ENCODE peak calls at places on chromosomes 11 and 22, in six cellular contexts. O is fibroblast of lung, P is PC-9, E is mammary epithelial cell, Z is GM23338, Q is astrocyte. D is an unnamed sample.

GRCh38 chr11:74870485-74870884 is 78.4 kb downstream of the XRRA1 start:
- DNase-seq in O (peak; percentile 73), P (no peak), E (peak; percentile 57), Z (peak; percentile 78), Q (peak; percentile 16), D (no peak)

GRCh38 chr11:66026017-66026529 is at the start of gene CATSPER1:
- DNase-seq in O (no peak), P (no peak), E (no peak), Z (no peak), Q (no peak), D (no peak)

GRCh38 chr11:14075118-14075601 is 112.6 kb downstream of the SPON1 start:
- DNase-seq in O (no peak), P (no peak), E (peak; percentile 89), Z (peak; percentile 42), Q (peak; percentile 42), D (no peak)

GRCh38 chr11:56909563-56909962 is 79.2 kb upstream of the OR5AK2 start:
- DNase-seq in O (no peak), P (no peak), E (no peak), Z (no peak), Q (no peak), D (no peak)

GRCh38 chr11:108870373-108871020 is 205.6 kb downstream of the DDX10 start:
- DNase-seq in O (peak; percentile 60), P (no peak), E (peak; percentile 46), Z (no peak), Q (peak; percentile 90), D (no peak)

GRCh38 chr11:22566293-22566692 is 59.3 kb downstream of the FANCF start:
- DNase-seq in O (no peak), P (no peak), E (no peak), Z (peak; percentile 55), Q (no peak), D (no peak)

GRCh38 chr11:122491486-122491885 is 164.0 kb upstream of the UBASH3B start:
- DNase-seq in O (peak; percentile 61), P (no peak), E (peak; percentile 84), Z (no peak), Q (peak; percentile 47), D (peak; percentile 34)

GRCh38 chr11:35256296-35256695 is 117.3 kb downstream of the CD44 start:
- DNase-seq in O (no peak), P (no peak), E (no peak), Z (no peak), Q (no peak), D (no peak)

GRCh38 chr11:36996795-36997194 is 398.8 kb upstream of the RAG2 start:
- DNase-seq in O (no peak), P (no peak), E (no peak), Z (no peak), Q (no peak), D (no peak)

GRCh38 chr11:44566952-44567875 is 1.8 kb downstream of the CD82 start:
- DNase-seq in O (no peak), P (no peak), E (no peak), Z (no peak), Q (no peak), D (no peak)

GRCh38 chr11:7196396-7197146 is 55.1 kb upstream of the SYT9 start:
- DNase-seq in O (no peak), P (no peak), E (no peak), Z (no peak), Q (no peak), D (no peak)

GRCh38 chr11:10990160-10990559 is 132.3 kb upstream of the ZBED5 start:
- DNase-seq in O (no peak), P (no peak), E (no peak), Z (no peak), Q (no peak), D (no peak)

GRCh38 chr22:35805466-35805865 is 87.8 kb downstream of the APOL5 start:
- DNase-seq in O (peak; percentile 11), P (no peak), E (no peak), Z (no peak), Q (no peak), D (no peak)

GRCh38 chr11:111353776-111354600 is 25.1 kb downstream of the POU2AF1 start:
- DNase-seq in O (no peak), P (no peak), E (no peak), Z (no peak), Q (no peak), D (no peak)

GRCh38 chr11:89521294-89521693 is 30.1 kb upstream of the NOX4 start:
- DNase-seq in O (no peak), P (no peak), E (no peak), Z (no peak), Q (peak; percentile 42), D (no peak)

GRCh38 chr11:16605971-16606783 is 132.3 kb upstream of the C11orf58 start:
- DNase-seq in O (peak; percentile 94), P (peak; percentile 86), E (peak; percentile 92), Z (peak; percentile 88), Q (peak; percentile 81), D (peak; percentile 94)
- TF ChIP-seq EZH2 in O (peak; percentile 44), P (no peak), E (no peak), Z (peak; percentile 86), Q (no peak), D (no peak)

DNA sequence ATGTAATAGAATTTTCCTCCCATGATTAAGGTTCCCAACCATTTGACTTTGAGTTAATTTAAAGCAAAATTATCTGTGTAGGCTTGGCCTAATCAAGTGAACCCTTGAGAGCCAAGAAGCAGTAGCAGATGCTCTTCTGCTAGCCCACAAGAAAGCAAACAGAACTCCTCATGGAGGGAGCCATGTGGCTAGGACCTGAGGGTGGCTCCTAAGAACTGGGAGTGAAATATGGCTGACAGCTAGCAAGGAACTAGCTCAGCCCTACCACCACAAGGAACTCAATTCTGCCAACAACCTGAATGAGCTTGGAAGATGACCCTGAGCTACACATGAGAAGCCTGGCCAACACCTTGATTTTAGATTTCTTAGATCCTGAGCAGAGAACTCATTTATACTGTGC is 167.7 kb downstream of the WNT11 start:
- DNase-seq in O (no peak), P (no peak), E (no peak), Z (no peak), Q (no peak), D (no peak)
- H3K4me2 ChIP-seq in O (no peak overlapping the region), P (no peak overlapping the region), E (no peak overlapping the region), Z (no peak overlapping the region), Q (no peak overlapping the region), D (no peak overlapping the region)

GRCh38 chr22:42642801-42643631 is 2.6 kb upstream of the ATP5MGL start:
- DNase-seq in O (no peak), P (no peak), E (no peak), Z (no peak), Q (no peak), D (peak; percentile 48)
- H4K20me1 ChIP-seq in O (no peaks in the 10 kb centered on the region), P (peaks cover 37% of the 10 kb centered on the region), E (no peaks in the 10 kb centered on the region), Z (peaks cover 9% of the 10 kb centered on the region), Q (peaks cover 74% of the 10 kb centered on the region), D (peaks cover 29% of the 10 kb centered on the region)

DNA sequence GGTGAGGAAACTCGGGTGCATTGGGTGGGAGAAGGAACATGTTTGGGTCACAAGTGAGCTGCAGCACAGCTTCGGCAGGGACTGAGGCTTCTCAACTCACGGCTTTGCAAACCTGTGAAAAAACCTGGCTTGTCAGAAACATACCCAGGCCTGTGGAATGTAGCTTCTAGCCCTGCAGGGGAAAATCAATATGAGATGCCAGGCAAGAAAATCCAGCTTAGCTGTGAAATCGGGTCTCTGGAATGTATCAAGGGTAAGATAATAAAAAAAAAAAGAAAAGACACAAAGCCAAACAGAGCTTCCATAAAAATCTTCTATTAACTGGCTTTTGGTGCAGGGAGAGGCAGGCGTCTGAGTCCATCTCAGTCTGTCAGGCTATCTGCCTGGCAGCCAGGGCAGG is 28.5 kb downstream of the UQCR10 start:
- DNase-seq in O (no peak), P (no peak), E (no peak), Z (no peak), Q (no peak), D (no peak)
- TF ChIP-seq EZH2 in O (no peak), P (no peak), E (no peak), Z (no peak), Q (no peak), D (no peak)

GRCh38 chr22:22691716-22692701 is 47.6 kb downstream of the GGTLC2 start:
- DNase-seq in O (peak; percentile 33), P (no peak), E (no peak), Z (peak; percentile 3), Q (no peak), D (peak; percentile 54)
- H3K4me2 ChIP-seq in O (no peak overlapping the region), P (no peak overlapping the region), E (no peak overlapping the region), Z (no peak overlapping the region), Q (no peak overlapping the region), D (no peak overlapping the region)

DNA sequence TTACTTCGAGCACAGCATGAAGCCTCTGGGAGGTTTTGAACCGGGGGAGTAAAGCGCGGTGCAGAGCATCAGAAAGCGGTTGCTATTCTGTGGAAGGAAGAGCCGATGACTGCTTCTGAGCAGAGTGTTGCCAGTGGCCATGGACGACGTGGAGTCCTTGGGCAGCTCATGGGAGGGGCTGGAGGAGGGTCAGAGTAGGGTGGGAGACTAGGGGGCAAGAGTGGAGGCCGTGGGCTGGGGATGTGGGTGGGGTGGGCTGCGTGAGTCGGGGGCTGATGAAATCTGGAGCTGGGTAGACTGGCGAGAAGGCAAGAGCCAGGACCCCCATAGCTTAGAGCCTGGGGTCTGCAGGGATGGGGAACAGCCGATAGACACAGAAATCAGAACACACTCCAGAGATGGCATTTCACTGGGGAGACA is 40.2 kb downstream of the TBC1D22A start:
- DNase-seq in O (no peak), P (no peak), E (no peak), Z (no peak), Q (no peak), D (no peak)
- H4K20me1 ChIP-seq in O (no peaks in the 10 kb centered on the region), P (peaks cover 46% of the 10 kb centered on the region), E (no peaks in the 10 kb centered on the region), Z (peaks cover 5% of the 10 kb centered on the region), Q (peaks cover 66% of the 10 kb centered on the region), D (peaks cover 24% of the 10 kb centered on the region)

DNA sequence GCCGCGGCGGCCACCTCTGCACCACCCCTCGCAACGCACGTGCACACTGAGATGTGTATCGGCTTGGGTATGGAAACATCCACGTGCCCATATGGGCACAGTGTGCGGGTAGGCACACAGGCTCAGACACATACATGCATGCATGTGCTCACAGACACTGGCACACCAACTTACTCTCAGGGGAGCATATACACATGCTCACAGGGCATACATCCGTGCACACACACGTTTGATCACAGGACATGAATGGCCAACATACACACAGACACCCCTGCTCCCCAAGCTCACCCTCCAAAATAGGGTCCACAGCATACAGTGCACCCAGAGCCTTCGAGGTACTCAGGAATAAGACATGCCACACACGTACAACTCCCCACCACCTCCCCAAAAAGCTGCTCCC is 52.9 kb downstream of the SLC22A12 start:
- DNase-seq in O (no peak), P (no peak), E (no peak), Z (no peak), Q (no peak), D (no peak)
- TF ChIP-seq EZH2 in O (peak; percentile 100), P (no peak), E (peak; percentile 96), Z (no peak), Q (peak; percentile 92), D (no peak)

DNA sequence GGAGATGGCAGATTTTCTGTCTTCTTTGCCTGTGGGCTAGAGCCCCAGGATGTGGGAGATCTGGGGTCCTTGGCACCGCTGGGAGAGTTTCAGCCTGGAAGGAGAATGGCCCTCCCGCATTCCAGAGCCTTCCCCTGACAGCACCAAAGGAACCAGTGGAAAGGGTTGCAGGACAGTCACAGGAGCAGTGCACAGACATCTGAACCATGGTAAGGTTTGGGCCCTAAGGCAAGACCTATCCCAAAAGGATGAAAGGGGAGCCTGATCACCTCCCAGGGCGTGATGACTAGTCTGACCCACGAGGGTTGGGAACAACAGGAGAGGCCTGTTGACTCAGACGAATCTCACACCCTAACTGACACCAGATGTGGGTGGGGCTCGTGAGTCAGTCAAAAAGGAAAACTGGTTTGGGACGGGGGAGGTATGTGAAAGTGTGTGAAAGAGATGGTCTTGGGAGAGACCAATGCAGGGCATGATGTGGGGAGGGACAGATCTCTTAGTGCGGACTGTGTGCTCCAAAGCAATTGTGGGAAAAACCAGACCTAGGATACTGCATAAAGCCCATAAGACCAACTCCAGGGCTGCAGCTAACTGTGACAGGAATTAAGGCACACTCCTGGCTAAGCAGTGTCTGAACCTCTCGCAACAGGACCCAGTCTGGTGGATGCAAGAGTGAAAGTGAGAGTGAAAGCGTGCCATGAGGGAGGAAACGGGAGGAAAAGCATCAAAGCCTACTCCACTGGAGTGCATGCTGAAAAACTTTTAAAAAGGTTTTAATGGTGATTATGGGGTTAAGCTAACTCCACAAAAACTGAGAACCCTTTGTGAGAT is 39.1 kb upstream of the GLYAT start:
- DNase-seq in O (no peak), P (peak; percentile 66), E (peak; percentile 98), Z (no peak), Q (peak; percentile 30), D (no peak)
- H3K4me2 ChIP-seq in O (no peak overlapping the region), P (peak overlapping the region; percentile 53), E (peak overlapping the region; percentile 31), Z (no peak overlapping the region), Q (no peak overlapping the region), D (no peak overlapping the region)

D was measured in hepatocyte.